ENCODE peak calls at places on chromosomes 4 and X, in ten cellular contexts. One of them, this sample, is unnamed.
A peak's percentile ranks its signal among the peaks of the same experiment; 100 is the strongest.

GRCh38 chr4:170025523-170026252 is 507 bp downstream of the MFAP3L start:
- DNase-seq in tibial nerve: no peak
- DNase-seq in lower lobe of right lung: peak; percentile 54
- DNase-seq in GM12878: no peak
- DNase-seq in PC-3: no peak
- DNase-seq in aorta: peak; percentile 79
- DNase-seq in mammary epithelial cell: no peak
- DNase-seq in sigmoid colon: peak; percentile 72
- DNase-seq in psoas muscle: peak; percentile 61
- DNase-seq in esophagus muscularis mucosa: peak; percentile 89
- DNase-seq in this sample: no peak

GRCh38 chr4:2084316-2084715 is 25.2 kb downstream of the NAT8L start:
- DNase-seq in tibial nerve: no peak
- DNase-seq in esophagus muscularis mucosa: no peak
- DNase-seq in lower lobe of right lung: no peak
- DNase-seq in PC-3: no peak
- DNase-seq in mammary epithelial cell: no peak
- DNase-seq in aorta: no peak
- DNase-seq in psoas muscle: no peak
- DNase-seq in GM12878: no peak
- DNase-seq in sigmoid colon: peak; percentile 43
- DNase-seq in this sample: no peak

GRCh38 chrX:131728295-131729145 is 184.6 kb downstream of the OR13H1 start:
- DNase-seq in aorta: no peak
- DNase-seq in esophagus muscularis mucosa: no peak
- DNase-seq in tibial nerve: no peak
- DNase-seq in GM12878: peak; percentile 84
- DNase-seq in mammary epithelial cell: peak; percentile 78
- DNase-seq in PC-3: no peak
- DNase-seq in lower lobe of right lung: no peak
- DNase-seq in sigmoid colon: peak; percentile 91
- DNase-seq in psoas muscle: peak; percentile 74
- DNase-seq in this sample: peak; percentile 72

GRCh38 chrX:151825927-151826471 is 86.7 kb upstream of the MAGEA4 start:
- DNase-seq in esophagus muscularis mucosa: peak; percentile 72
- DNase-seq in PC-3: peak; percentile 22
- DNase-seq in psoas muscle: no peak
- DNase-seq in GM12878: no peak
- DNase-seq in aorta: no peak
- DNase-seq in mammary epithelial cell: peak; percentile 59
- DNase-seq in sigmoid colon: no peak
- DNase-seq in tibial nerve: no peak
- DNase-seq in lower lobe of right lung: no peak
- DNase-seq in this sample: no peak

GRCh38 chr4:142549726-142550463 is 296.2 kb downstream of the INPP4B start:
- DNase-seq in sigmoid colon: no peak
- DNase-seq in PC-3: peak; percentile 96
- DNase-seq in aorta: no peak
- DNase-seq in GM12878: no peak
- DNase-seq in esophagus muscularis mucosa: no peak
- DNase-seq in mammary epithelial cell: peak; percentile 97
- DNase-seq in lower lobe of right lung: no peak
- DNase-seq in psoas muscle: no peak
- DNase-seq in tibial nerve: no peak
- DNase-seq in this sample: no peak

GRCh38 chrX:38882894-38883620 is 81.8 kb downstream of the MID1IP1 start:
- DNase-seq in mammary epithelial cell: peak; percentile 93
- DNase-seq in PC-3: peak; percentile 95
- DNase-seq in sigmoid colon: no peak
- DNase-seq in tibial nerve: no peak
- DNase-seq in lower lobe of right lung: no peak
- DNase-seq in psoas muscle: no peak
- DNase-seq in GM12878: no peak
- DNase-seq in esophagus muscularis mucosa: no peak
- DNase-seq in aorta: no peak
- DNase-seq in this sample: no peak

GRCh38 chr4:97998203-97998602 is 145.1 kb downstream of the STPG2 start:
- DNase-seq in aorta: no peak
- DNase-seq in esophagus muscularis mucosa: no peak
- DNase-seq in PC-3: peak; percentile 36
- DNase-seq in tibial nerve: no peak
- DNase-seq in lower lobe of right lung: no peak
- DNase-seq in sigmoid colon: no peak
- DNase-seq in psoas muscle: no peak
- DNase-seq in GM12878: no peak
- DNase-seq in mammary epithelial cell: peak; percentile 28
- DNase-seq in this sample: no peak

GRCh38 chrX:96551320-96551872 is 133.2 kb upstream of the DIAPH2 start:
- DNase-seq in GM12878: no peak
- DNase-seq in tibial nerve: no peak
- DNase-seq in sigmoid colon: no peak
- DNase-seq in lower lobe of right lung: no peak
- DNase-seq in PC-3: no peak
- DNase-seq in psoas muscle: no peak
- DNase-seq in aorta: no peak
- DNase-seq in esophagus muscularis mucosa: no peak
- DNase-seq in mammary epithelial cell: no peak
- DNase-seq in this sample: no peak

GRCh38 chr4:73589261-73589847 is 30.9 kb downstream of the RASSF6 start:
- DNase-seq in psoas muscle: no peak
- DNase-seq in tibial nerve: no peak
- DNase-seq in esophagus muscularis mucosa: no peak
- DNase-seq in lower lobe of right lung: no peak
- DNase-seq in sigmoid colon: no peak
- DNase-seq in GM12878: peak; percentile 59
- DNase-seq in aorta: no peak
- DNase-seq in mammary epithelial cell: peak; percentile 86
- DNase-seq in PC-3: peak; percentile 52
- DNase-seq in this sample: no peak

DNA sequence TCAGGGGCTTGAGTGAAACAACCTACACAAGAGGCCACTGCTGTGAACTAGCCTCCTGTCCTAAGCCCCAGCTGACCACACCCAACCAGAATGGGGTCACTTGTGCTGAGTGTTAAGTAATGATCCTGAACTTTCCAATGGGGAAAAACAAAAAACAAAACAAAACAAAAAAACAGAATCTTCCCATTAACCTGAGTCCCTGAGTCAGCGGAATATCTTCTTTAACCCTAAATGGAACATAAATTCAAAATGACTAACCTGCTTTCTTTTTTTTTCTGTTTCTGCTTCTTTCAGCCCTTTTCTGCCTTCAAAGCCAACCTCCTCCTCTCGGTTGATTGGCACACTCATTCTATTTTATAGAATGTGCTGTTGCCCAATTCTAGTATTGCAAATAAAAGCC is 31.2 kb upstream of the MAGEA8 start:
- DNase-seq in psoas muscle: no peak
- DNase-seq in sigmoid colon: no peak
- DNase-seq in lower lobe of right lung: no peak
- DNase-seq in mammary epithelial cell: no peak
- DNase-seq in aorta: no peak
- DNase-seq in tibial nerve: no peak
- DNase-seq in PC-3: no peak
- DNase-seq in GM12878: no peak
- DNase-seq in esophagus muscularis mucosa: no peak
- DNase-seq in this sample: no peak
- H3K4me3 ChIP-seq in psoas muscle: no peak overlapping the region
- H3K4me3 ChIP-seq in sigmoid colon: no peak overlapping the region
- H3K4me3 ChIP-seq in lower lobe of right lung: no peak overlapping the region
- H3K4me3 ChIP-seq in mammary epithelial cell: no peak overlapping the region
- H3K4me3 ChIP-seq in aorta: no peak overlapping the region
- H3K4me3 ChIP-seq in tibial nerve: no peak overlapping the region
- H3K4me3 ChIP-seq in PC-3: no peak overlapping the region
- H3K4me3 ChIP-seq in GM12878: no peak overlapping the region
- H3K4me3 ChIP-seq in esophagus muscularis mucosa: no peak overlapping the region
- H3K4me3 ChIP-seq in this sample: no peak overlapping the region

GRCh38 chr4:38131371-38132139 is 171.4 kb downstream of the PTTG2 start:
- DNase-seq in psoas muscle: no peak
- DNase-seq in aorta: no peak
- DNase-seq in tibial nerve: no peak
- DNase-seq in esophagus muscularis mucosa: no peak
- DNase-seq in mammary epithelial cell: peak; percentile 72
- DNase-seq in GM12878: peak; percentile 84
- DNase-seq in sigmoid colon: no peak
- DNase-seq in PC-3: no peak
- DNase-seq in lower lobe of right lung: no peak
- DNase-seq in this sample: peak; percentile 63
- H3K4me1 ChIP-seq in psoas muscle: no peaks in the 10 kb centered on the region
- H3K4me1 ChIP-seq in aorta: no peaks in the 10 kb centered on the region
- H3K4me1 ChIP-seq in tibial nerve: peaks cover 23% of the 10 kb centered on the region
- H3K4me1 ChIP-seq in esophagus muscularis mucosa: peaks cover 57% of the 10 kb centered on the region
- H3K4me1 ChIP-seq in mammary epithelial cell: peaks cover 35% of the 10 kb centered on the region
- H3K4me1 ChIP-seq in GM12878: peaks cover 73% of the 10 kb centered on the region
- H3K4me1 ChIP-seq in sigmoid colon: no peaks in the 10 kb centered on the region
- H3K4me1 ChIP-seq in PC-3: no peaks in the 10 kb centered on the region
- H3K4me1 ChIP-seq in lower lobe of right lung: peaks cover 11% of the 10 kb centered on the region
- H3K4me1 ChIP-seq in this sample: peaks cover 38% of the 10 kb centered on the region

DNA sequence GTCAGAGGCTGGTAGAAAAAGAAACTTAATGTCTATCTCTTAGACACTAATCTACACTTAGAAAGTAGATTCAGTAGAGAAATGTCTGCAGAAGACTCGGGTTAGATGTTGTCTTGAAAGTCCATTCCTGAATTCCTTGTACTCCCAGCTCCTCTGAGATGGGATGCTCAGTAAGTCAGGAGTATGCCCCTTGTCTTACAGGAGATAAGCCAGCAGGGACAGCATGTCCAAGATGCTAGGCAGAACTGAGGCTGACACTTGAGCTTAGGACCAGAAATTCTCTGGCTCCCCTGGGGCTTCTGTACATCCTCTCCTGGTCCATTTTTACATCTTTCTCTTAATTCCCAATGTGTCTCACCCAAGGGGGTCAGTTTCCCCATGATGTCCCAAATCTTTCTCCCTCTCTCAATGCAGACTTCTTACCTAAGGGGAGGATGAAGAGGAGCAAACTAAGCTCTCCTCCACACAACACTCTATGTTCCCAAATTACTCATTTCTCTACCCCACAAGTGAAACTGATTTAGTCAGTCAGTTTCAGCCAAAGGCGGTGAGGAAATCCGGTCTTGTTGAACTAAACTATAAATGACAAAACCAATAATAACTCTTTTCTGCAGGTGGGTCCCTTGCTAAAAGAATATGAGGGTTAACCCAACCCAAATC is 558.2 kb upstream of the DIPK2B start:
- DNase-seq in esophagus muscularis mucosa: no peak
- DNase-seq in mammary epithelial cell: peak; percentile 73
- DNase-seq in GM12878: peak; percentile 64
- DNase-seq in sigmoid colon: no peak
- DNase-seq in aorta: no peak
- DNase-seq in tibial nerve: no peak
- DNase-seq in PC-3: peak; percentile 61
- DNase-seq in lower lobe of right lung: no peak
- DNase-seq in psoas muscle: no peak
- DNase-seq in this sample: no peak
- H3K27ac ChIP-seq in esophagus muscularis mucosa: no peak overlapping the region
- H3K27ac ChIP-seq in mammary epithelial cell: peak overlapping the region; percentile 86
- H3K27ac ChIP-seq in GM12878: peak overlapping the region; percentile 62
- H3K27ac ChIP-seq in sigmoid colon: no peak overlapping the region
- H3K27ac ChIP-seq in aorta: no peak overlapping the region
- H3K27ac ChIP-seq in tibial nerve: peak overlapping the region; percentile 44
- H3K27ac ChIP-seq in PC-3: peak overlapping the region; percentile 92
- H3K27ac ChIP-seq in lower lobe of right lung: peak overlapping the region; percentile 56
- H3K27ac ChIP-seq in psoas muscle: no peak overlapping the region
- H3K27ac ChIP-seq in this sample: peak overlapping the region; percentile 60

GRCh38 chrX:136582624-136583023 is 50.6 kb downstream of the VGLL1 start:
- DNase-seq in psoas muscle: no peak
- DNase-seq in esophagus muscularis mucosa: no peak
- DNase-seq in mammary epithelial cell: peak; percentile 11
- DNase-seq in lower lobe of right lung: no peak
- DNase-seq in aorta: no peak
- DNase-seq in PC-3: peak; percentile 15
- DNase-seq in tibial nerve: no peak
- DNase-seq in sigmoid colon: no peak
- DNase-seq in GM12878: no peak
- DNase-seq in this sample: no peak
- H3K4me3 ChIP-seq in psoas muscle: no peak overlapping the region
- H3K4me3 ChIP-seq in esophagus muscularis mucosa: no peak overlapping the region
- H3K4me3 ChIP-seq in mammary epithelial cell: no peak overlapping the region
- H3K4me3 ChIP-seq in lower lobe of right lung: no peak overlapping the region
- H3K4me3 ChIP-seq in aorta: no peak overlapping the region
- H3K4me3 ChIP-seq in PC-3: no peak overlapping the region
- H3K4me3 ChIP-seq in tibial nerve: no peak overlapping the region
- H3K4me3 ChIP-seq in sigmoid colon: no peak overlapping the region
- H3K4me3 ChIP-seq in GM12878: no peak overlapping the region
- H3K4me3 ChIP-seq in this sample: no peak overlapping the region

DNA sequence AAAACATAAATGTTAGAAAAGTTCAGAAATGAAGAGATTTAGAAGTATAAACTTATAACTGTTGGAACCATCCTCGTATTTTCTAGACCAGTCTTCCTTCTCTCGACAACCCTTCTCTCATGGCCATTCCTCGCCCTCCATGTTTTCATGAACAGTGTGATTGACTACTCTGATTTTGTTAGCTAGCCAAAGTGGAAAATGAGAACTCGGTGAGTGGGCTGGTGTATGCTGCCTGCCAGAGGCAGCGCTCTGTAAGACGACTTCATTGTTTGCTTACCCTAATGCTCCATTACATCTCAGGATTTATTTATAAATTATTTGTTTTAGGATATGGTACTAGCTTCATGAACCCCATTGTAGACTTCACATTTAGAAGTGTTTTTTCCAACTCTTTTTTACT is 153.0 kb downstream of the CBR4 start:
- DNase-seq in aorta: no peak
- DNase-seq in PC-3: no peak
- DNase-seq in mammary epithelial cell: no peak
- DNase-seq in esophagus muscularis mucosa: no peak
- DNase-seq in lower lobe of right lung: no peak
- DNase-seq in psoas muscle: no peak
- DNase-seq in tibial nerve: no peak
- DNase-seq in GM12878: no peak
- DNase-seq in sigmoid colon: no peak
- DNase-seq in this sample: no peak
- H3K4me1 ChIP-seq in aorta: peaks cover 27% of the 10 kb centered on the region
- H3K4me1 ChIP-seq in PC-3: no peaks in the 10 kb centered on the region
- H3K4me1 ChIP-seq in mammary epithelial cell: peaks cover 18% of the 10 kb centered on the region
- H3K4me1 ChIP-seq in esophagus muscularis mucosa: peaks cover 98% of the 10 kb centered on the region
- H3K4me1 ChIP-seq in lower lobe of right lung: peaks cover 47% of the 10 kb centered on the region
- H3K4me1 ChIP-seq in psoas muscle: peaks cover 44% of the 10 kb centered on the region
- H3K4me1 ChIP-seq in tibial nerve: no peaks in the 10 kb centered on the region
- H3K4me1 ChIP-seq in GM12878: peaks cover 10% of the 10 kb centered on the region
- H3K4me1 ChIP-seq in sigmoid colon: no peaks in the 10 kb centered on the region
- H3K4me1 ChIP-seq in this sample: no peaks in the 10 kb centered on the region

DNA sequence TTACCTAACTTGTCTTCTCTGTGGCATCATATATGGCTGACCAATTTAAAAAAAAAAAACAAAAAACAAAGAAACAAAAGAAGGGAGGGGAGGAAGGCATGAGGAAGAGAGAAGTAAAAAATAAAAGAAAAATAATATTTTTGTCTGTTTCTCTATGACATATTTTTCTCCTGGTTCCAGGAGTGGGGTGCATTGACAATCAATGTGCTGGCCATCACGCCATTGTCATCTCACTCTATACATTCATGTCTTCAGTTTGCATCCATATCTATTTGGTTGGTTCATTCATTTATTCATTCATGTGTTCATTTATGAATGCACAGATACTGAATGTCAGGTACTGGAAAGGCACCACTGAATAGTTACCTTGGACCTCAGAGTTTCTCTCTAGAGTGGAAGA is 183.4 kb downstream of the DCHS2 start:
- DNase-seq in PC-3: no peak
- DNase-seq in mammary epithelial cell: no peak
- DNase-seq in esophagus muscularis mucosa: no peak
- DNase-seq in psoas muscle: no peak
- DNase-seq in lower lobe of right lung: no peak
- DNase-seq in aorta: no peak
- DNase-seq in GM12878: no peak
- DNase-seq in tibial nerve: no peak
- DNase-seq in sigmoid colon: no peak
- DNase-seq in this sample: no peak
- H3K27ac ChIP-seq in PC-3: no peak overlapping the region
- H3K27ac ChIP-seq in mammary epithelial cell: no peak overlapping the region
- H3K27ac ChIP-seq in esophagus muscularis mucosa: no peak overlapping the region
- H3K27ac ChIP-seq in psoas muscle: no peak overlapping the region
- H3K27ac ChIP-seq in lower lobe of right lung: no peak overlapping the region
- H3K27ac ChIP-seq in aorta: no peak overlapping the region
- H3K27ac ChIP-seq in GM12878: no peak overlapping the region
- H3K27ac ChIP-seq in tibial nerve: no peak overlapping the region
- H3K27ac ChIP-seq in sigmoid colon: no peak overlapping the region
- H3K27ac ChIP-seq in this sample: no peak overlapping the region